ENCODE peak calls at places on chromosomes 12 and 14, in seven cellular contexts. One of them, this sample, is unnamed.
A peak's percentile ranks its signal among the peaks of the same experiment; 100 is the strongest.

GRCh38 chr12:122860052-122860853 is 25.0 kb downstream of the HIP1R start:
- DNase-seq in stimulated activated CD8-positive, alpha-beta memory T cell treated with anti-CD3 and anti-CD28 coated beads, Interleukin-7, amount 100 ng/mL, for 24 hours: peak; percentile 76
- DNase-seq in anterior cingulate cortex: peak; percentile 76
- DNase-seq in SW480: peak; percentile 58
- DNase-seq in stimulated activated CD4-positive, alpha-beta T cell treated with anti-CD3 and anti-CD28 coated beads, Interleukin-2, amount 100 ng/mL, for 24 hours: peak; percentile 88
- DNase-seq in activated naive CD4-positive, alpha-beta T cell treated with Interleukin-2 at 50 U/mL for 16 hours: peak; percentile 84
- DNase-seq in cardiac fibroblast: peak; percentile 86
- DNase-seq in this sample: no peak

GRCh38 chr12:23855813-23856212 is 93.7 kb downstream of the SOX5 start:
- DNase-seq in stimulated activated CD8-positive, alpha-beta memory T cell treated with anti-CD3 and anti-CD28 coated beads, Interleukin-7, amount 100 ng/mL, for 24 hours: no peak
- DNase-seq in anterior cingulate cortex: no peak
- DNase-seq in SW480: no peak
- DNase-seq in stimulated activated CD4-positive, alpha-beta T cell treated with anti-CD3 and anti-CD28 coated beads, Interleukin-2, amount 100 ng/mL, for 24 hours: no peak
- DNase-seq in activated naive CD4-positive, alpha-beta T cell treated with Interleukin-2 at 50 U/mL for 16 hours: no peak
- DNase-seq in cardiac fibroblast: no peak
- DNase-seq in this sample: no peak

GRCh38 chr14:101776315-101776714 is 14.8 kb downstream of the PPP2R5C start:
- DNase-seq in stimulated activated CD8-positive, alpha-beta memory T cell treated with anti-CD3 and anti-CD28 coated beads, Interleukin-7, amount 100 ng/mL, for 24 hours: no peak
- DNase-seq in anterior cingulate cortex: no peak
- DNase-seq in SW480: no peak
- DNase-seq in stimulated activated CD4-positive, alpha-beta T cell treated with anti-CD3 and anti-CD28 coated beads, Interleukin-2, amount 100 ng/mL, for 24 hours: no peak
- DNase-seq in activated naive CD4-positive, alpha-beta T cell treated with Interleukin-2 at 50 U/mL for 16 hours: no peak
- DNase-seq in cardiac fibroblast: no peak
- DNase-seq in this sample: no peak

GRCh38 chr14:52922656-52923055 is 28.2 kb downstream of the FERMT2 start:
- DNase-seq in stimulated activated CD8-positive, alpha-beta memory T cell treated with anti-CD3 and anti-CD28 coated beads, Interleukin-7, amount 100 ng/mL, for 24 hours: no peak
- DNase-seq in anterior cingulate cortex: no peak
- DNase-seq in SW480: no peak
- DNase-seq in stimulated activated CD4-positive, alpha-beta T cell treated with anti-CD3 and anti-CD28 coated beads, Interleukin-2, amount 100 ng/mL, for 24 hours: no peak
- DNase-seq in activated naive CD4-positive, alpha-beta T cell treated with Interleukin-2 at 50 U/mL for 16 hours: no peak
- DNase-seq in cardiac fibroblast: peak; percentile 74
- DNase-seq in this sample: no peak

GRCh38 chr12:124308741-124309140 is 13.8 kb downstream of the RFLNA start:
- DNase-seq in stimulated activated CD8-positive, alpha-beta memory T cell treated with anti-CD3 and anti-CD28 coated beads, Interleukin-7, amount 100 ng/mL, for 24 hours: no peak
- DNase-seq in anterior cingulate cortex: no peak
- DNase-seq in SW480: no peak
- DNase-seq in stimulated activated CD4-positive, alpha-beta T cell treated with anti-CD3 and anti-CD28 coated beads, Interleukin-2, amount 100 ng/mL, for 24 hours: no peak
- DNase-seq in activated naive CD4-positive, alpha-beta T cell treated with Interleukin-2 at 50 U/mL for 16 hours: no peak
- DNase-seq in cardiac fibroblast: no peak
- DNase-seq in this sample: no peak

GRCh38 chr12:75337905-75338304 is 3.4 kb downstream of the GLIPR1L1 start:
- DNase-seq in stimulated activated CD8-positive, alpha-beta memory T cell treated with anti-CD3 and anti-CD28 coated beads, Interleukin-7, amount 100 ng/mL, for 24 hours: no peak
- DNase-seq in anterior cingulate cortex: no peak
- DNase-seq in SW480: no peak
- DNase-seq in stimulated activated CD4-positive, alpha-beta T cell treated with anti-CD3 and anti-CD28 coated beads, Interleukin-2, amount 100 ng/mL, for 24 hours: no peak
- DNase-seq in activated naive CD4-positive, alpha-beta T cell treated with Interleukin-2 at 50 U/mL for 16 hours: no peak
- DNase-seq in cardiac fibroblast: no peak
- DNase-seq in this sample: no peak

GRCh38 chr12:115078988-115079387 is 395.0 kb upstream of the TBX3 start:
- DNase-seq in stimulated activated CD8-positive, alpha-beta memory T cell treated with anti-CD3 and anti-CD28 coated beads, Interleukin-7, amount 100 ng/mL, for 24 hours: no peak
- DNase-seq in anterior cingulate cortex: no peak
- DNase-seq in SW480: no peak
- DNase-seq in stimulated activated CD4-positive, alpha-beta T cell treated with anti-CD3 and anti-CD28 coated beads, Interleukin-2, amount 100 ng/mL, for 24 hours: no peak
- DNase-seq in activated naive CD4-positive, alpha-beta T cell treated with Interleukin-2 at 50 U/mL for 16 hours: no peak
- DNase-seq in cardiac fibroblast: no peak
- DNase-seq in this sample: no peak

GRCh38 chr14:60649815-60650381 is 621 bp upstream of the SIX1 start:
- DNase-seq in stimulated activated CD8-positive, alpha-beta memory T cell treated with anti-CD3 and anti-CD28 coated beads, Interleukin-7, amount 100 ng/mL, for 24 hours: no peak
- DNase-seq in anterior cingulate cortex: no peak
- DNase-seq in SW480: peak; percentile 68
- DNase-seq in stimulated activated CD4-positive, alpha-beta T cell treated with anti-CD3 and anti-CD28 coated beads, Interleukin-2, amount 100 ng/mL, for 24 hours: no peak
- DNase-seq in activated naive CD4-positive, alpha-beta T cell treated with Interleukin-2 at 50 U/mL for 16 hours: no peak
- DNase-seq in cardiac fibroblast: peak; percentile 28
- DNase-seq in this sample: no peak

GRCh38 chr12:48969160-48969771 is 2.3 kb downstream of the WNT10B start:
- DNase-seq in stimulated activated CD8-positive, alpha-beta memory T cell treated with anti-CD3 and anti-CD28 coated beads, Interleukin-7, amount 100 ng/mL, for 24 hours: no peak
- DNase-seq in anterior cingulate cortex: no peak
- DNase-seq in SW480: no peak
- DNase-seq in stimulated activated CD4-positive, alpha-beta T cell treated with anti-CD3 and anti-CD28 coated beads, Interleukin-2, amount 100 ng/mL, for 24 hours: no peak
- DNase-seq in activated naive CD4-positive, alpha-beta T cell treated with Interleukin-2 at 50 U/mL for 16 hours: no peak
- DNase-seq in cardiac fibroblast: no peak
- DNase-seq in this sample: no peak